ENCODE peak calls at places on chromosomes 6 and 20, in five cellular contexts. V is type B pancreatic cell, K is psoas muscle, B is adrenal gland, A is skeletal muscle cell. H is an unnamed sample.

GRCh38 chr6:6758546-6758914 is 170.0 kb downstream of the LY86 start:
- DNase-seq in V (no peak), K (no peak), B (no peak), A (no peak), H (no peak)

GRCh38 chr20:58621906-58622548 is 29.1 kb upstream of the STX16 start:
- DNase-seq in V (no peak), K (no peak), B (no peak), A (no peak), H (no peak)

GRCh38 chr6:46940433-46941226 is 18.9 kb upstream of the ADGRF5 start:
- DNase-seq in V (no peak), K (no peak), B (no peak), A (no peak), H (no peak)

GRCh38 chr20:38067717-38068365 is 34.3 kb downstream of the RPRD1B start:
- DNase-seq in V (no peak), K (no peak), B (no peak), A (no peak), H (no peak)

GRCh38 chr6:2839195-2839981 is 2.3 kb downstream of the SERPINB1 start:
- DNase-seq in V (no peak), K (no peak), B (no peak), A (peak), H (no peak)

GRCh38 chr20:18984238-18985200 is 170.9 kb downstream of the SCP2D1 start:
- DNase-seq in V (no peak), K (no peak), B (no peak), A (no peak), H (no peak)

GRCh38 chr6:53066059-53066406 is 829 bp downstream of the FBXO9 start:
- DNase-seq in V (no peak), K (peak), B (peak), A (no peak), H (peak)

GRCh38 chr6:144343736-144344428 is 58.7 kb downstream of the UTRN start:
- DNase-seq in V (no peak), K (no peak), B (no peak), A (no peak), H (no peak)

GRCh38 chr6:43869792-43870659 is 100.0 kb downstream of the VEGFA start:
- DNase-seq in V (no peak), K (no peak), B (no peak), A (no peak), H (no peak)

GRCh38 chr6:166744654-166745134 is 117.6 kb upstream of the RPS6KA2 start:
- DNase-seq in V (no peak), K (no peak), B (no peak), A (no peak), H (peak)

GRCh38 chr6:92479821-92480220 is 939.5 kb downstream of the EPHA7 start:
- DNase-seq in V (no peak), K (no peak), B (no peak), A (no peak), H (no peak)